ENCODE peak calls at places on chromosome 22, in five cellular contexts. One of them, this sample, is unnamed.

GRCh38 chr22:24465975-24466374 is 29.2 kb upstream of the UPB1 start:
- DNase-seq in stimulated activated CD8-positive, alpha-beta memory T cell treated with anti-CD3 and anti-CD28 coated beads, Interleukin-4, amount 100 ng/mL, for 24 hours: no peak
- DNase-seq in H7: no peak
- DNase-seq in uterus: no peak
- DNase-seq in LHCN-M2: no peak
- DNase-seq in this sample: no peak

GRCh38 chr22:35561796-35562526 is 21.3 kb downstream of the RASD2 start:
- DNase-seq in H7: peak
- DNase-seq in stimulated activated CD8-positive, alpha-beta memory T cell treated with anti-CD3 and anti-CD28 coated beads, Interleukin-4, amount 100 ng/mL, for 24 hours: no peak
- DNase-seq in LHCN-M2: peak
- DNase-seq in uterus: no peak
- DNase-seq in this sample: peak

GRCh38 chr22:50536231-50536630 is 6.4 kb upstream of the TYMP start:
- DNase-seq in stimulated activated CD8-positive, alpha-beta memory T cell treated with anti-CD3 and anti-CD28 coated beads, Interleukin-4, amount 100 ng/mL, for 24 hours: no peak
- DNase-seq in LHCN-M2: no peak
- DNase-seq in uterus: no peak
- DNase-seq in H7: no peak
- DNase-seq in this sample: no peak

GRCh38 chr22:32457031-32457430 is 7.2 kb downstream of the BPIFC start:
- DNase-seq in LHCN-M2: no peak
- DNase-seq in uterus: no peak
- DNase-seq in stimulated activated CD8-positive, alpha-beta memory T cell treated with anti-CD3 and anti-CD28 coated beads, Interleukin-4, amount 100 ng/mL, for 24 hours: no peak
- DNase-seq in H7: no peak
- DNase-seq in this sample: no peak

GRCh38 chr22:42696331-42696967 is 24.2 kb downstream of the A4GALT start:
- DNase-seq in LHCN-M2: no peak
- DNase-seq in H7: peak
- DNase-seq in uterus: no peak
- DNase-seq in stimulated activated CD8-positive, alpha-beta memory T cell treated with anti-CD3 and anti-CD28 coated beads, Interleukin-4, amount 100 ng/mL, for 24 hours: no peak
- DNase-seq in this sample: no peak

GRCh38 chr22:28018461-28018927 is 99.4 kb upstream of the PITPNB start:
- DNase-seq in stimulated activated CD8-positive, alpha-beta memory T cell treated with anti-CD3 and anti-CD28 coated beads, Interleukin-4, amount 100 ng/mL, for 24 hours: no peak
- DNase-seq in LHCN-M2: no peak
- DNase-seq in uterus: peak
- DNase-seq in H7: peak
- DNase-seq in this sample: no peak

GRCh38 chr22:38953577-38954413 is 3.6 kb upstream of the APOBEC3A start:
- DNase-seq in stimulated activated CD8-positive, alpha-beta memory T cell treated with anti-CD3 and anti-CD28 coated beads, Interleukin-4, amount 100 ng/mL, for 24 hours: peak
- DNase-seq in uterus: no peak
- DNase-seq in LHCN-M2: peak
- DNase-seq in H7: no peak
- DNase-seq in this sample: peak

GRCh38 chr22:41229730-41230398 is 10.9 kb downstream of the CHADL start:
- DNase-seq in uterus: no peak
- DNase-seq in LHCN-M2: no peak
- DNase-seq in H7: peak
- DNase-seq in stimulated activated CD8-positive, alpha-beta memory T cell treated with anti-CD3 and anti-CD28 coated beads, Interleukin-4, amount 100 ng/mL, for 24 hours: no peak
- DNase-seq in this sample: no peak

GRCh38 chr22:45094081-45094720 is 69.5 kb upstream of the NUP50 start:
- DNase-seq in stimulated activated CD8-positive, alpha-beta memory T cell treated with anti-CD3 and anti-CD28 coated beads, Interleukin-4, amount 100 ng/mL, for 24 hours: no peak
- DNase-seq in LHCN-M2: no peak
- DNase-seq in uterus: no peak
- DNase-seq in H7: no peak
- DNase-seq in this sample: no peak

GRCh38 chr22:19066531-19067271 is 55.5 kb downstream of the DGCR2 start:
- DNase-seq in stimulated activated CD8-positive, alpha-beta memory T cell treated with anti-CD3 and anti-CD28 coated beads, Interleukin-4, amount 100 ng/mL, for 24 hours: no peak
- DNase-seq in LHCN-M2: peak
- DNase-seq in H7: no peak
- DNase-seq in uterus: peak
- DNase-seq in this sample: peak

GRCh38 chr22:20978419-20978818 is 3.7 kb upstream of the LZTR1 start:
- DNase-seq in LHCN-M2: no peak
- DNase-seq in stimulated activated CD8-positive, alpha-beta memory T cell treated with anti-CD3 and anti-CD28 coated beads, Interleukin-4, amount 100 ng/mL, for 24 hours: no peak
- DNase-seq in H7: no peak
- DNase-seq in uterus: no peak
- DNase-seq in this sample: no peak

GRCh38 chr22:49156662-49157285 is 670.9 kb downstream of the BRD1 start:
- DNase-seq in stimulated activated CD8-positive, alpha-beta memory T cell treated with anti-CD3 and anti-CD28 coated beads, Interleukin-4, amount 100 ng/mL, for 24 hours: no peak
- DNase-seq in H7: no peak
- DNase-seq in uterus: no peak
- DNase-seq in LHCN-M2: no peak
- DNase-seq in this sample: no peak

GRCh38 chr22:18947905-18948304 is 11.8 kb upstream of the PRODH start:
- DNase-seq in stimulated activated CD8-positive, alpha-beta memory T cell treated with anti-CD3 and anti-CD28 coated beads, Interleukin-4, amount 100 ng/mL, for 24 hours: no peak
- DNase-seq in uterus: peak
- DNase-seq in H7: peak
- DNase-seq in LHCN-M2: no peak
- DNase-seq in this sample: no peak

GRCh38 chr22:24055283-24055682 is 44.2 kb downstream of the CABIN1 start:
- DNase-seq in stimulated activated CD8-positive, alpha-beta memory T cell treated with anti-CD3 and anti-CD28 coated beads, Interleukin-4, amount 100 ng/mL, for 24 hours: no peak
- DNase-seq in uterus: no peak
- DNase-seq in H7: no peak
- DNase-seq in LHCN-M2: no peak
- DNase-seq in this sample: no peak

GRCh38 chr22:17172172-17172833 is 13.2 kb upstream of the HDHD5 start:
- DNase-seq in H7: peak
- DNase-seq in uterus: peak
- DNase-seq in LHCN-M2: no peak
- DNase-seq in stimulated activated CD8-positive, alpha-beta memory T cell treated with anti-CD3 and anti-CD28 coated beads, Interleukin-4, amount 100 ng/mL, for 24 hours: no peak
- DNase-seq in this sample: no peak

GRCh38 chr22:25402501-25403283 is 161.8 kb upstream of the GRK3 start:
- DNase-seq in stimulated activated CD8-positive, alpha-beta memory T cell treated with anti-CD3 and anti-CD28 coated beads, Interleukin-4, amount 100 ng/mL, for 24 hours: no peak
- DNase-seq in H7: peak
- DNase-seq in uterus: peak
- DNase-seq in LHCN-M2: no peak
- DNase-seq in this sample: no peak

GRCh38 chr22:45976351-45977002 is 485 bp downstream of the WNT7B start:
- DNase-seq in H7: peak
- DNase-seq in stimulated activated CD8-positive, alpha-beta memory T cell treated with anti-CD3 and anti-CD28 coated beads, Interleukin-4, amount 100 ng/mL, for 24 hours: no peak
- DNase-seq in LHCN-M2: no peak
- DNase-seq in uterus: no peak
- DNase-seq in this sample: no peak

GRCh38 chr22:21449531-21450319 is 17.5 kb upstream of the TMEM191C start:
- DNase-seq in uterus: peak
- DNase-seq in H7: no peak
- DNase-seq in LHCN-M2: no peak
- DNase-seq in stimulated activated CD8-positive, alpha-beta memory T cell treated with anti-CD3 and anti-CD28 coated beads, Interleukin-4, amount 100 ng/mL, for 24 hours: no peak
- DNase-seq in this sample: peak

GRCh38 chr22:17903564-17904295 is 120.6 kb downstream of the MICAL3 start:
- DNase-seq in H7: peak
- DNase-seq in LHCN-M2: peak
- DNase-seq in stimulated activated CD8-positive, alpha-beta memory T cell treated with anti-CD3 and anti-CD28 coated beads, Interleukin-4, amount 100 ng/mL, for 24 hours: no peak
- DNase-seq in uterus: no peak
- DNase-seq in this sample: peak

GRCh38 chr22:17823226-17823625 is 49.0 kb upstream of the BID start:
- DNase-seq in H7: no peak
- DNase-seq in LHCN-M2: no peak
- DNase-seq in stimulated activated CD8-positive, alpha-beta memory T cell treated with anti-CD3 and anti-CD28 coated beads, Interleukin-4, amount 100 ng/mL, for 24 hours: no peak
- DNase-seq in uterus: no peak
- DNase-seq in this sample: no peak

GRCh38 chr22:27682438-27682837 is 119.1 kb downstream of the MN1 start:
- DNase-seq in H7: peak
- DNase-seq in stimulated activated CD8-positive, alpha-beta memory T cell treated with anti-CD3 and anti-CD28 coated beads, Interleukin-4, amount 100 ng/mL, for 24 hours: no peak
- DNase-seq in uterus: no peak
- DNase-seq in LHCN-M2: no peak
- DNase-seq in this sample: no peak

GRCh38 chr22:41523464-41524221 is 20.6 kb downstream of the POLR3H start:
- DNase-seq in uterus: no peak
- DNase-seq in stimulated activated CD8-positive, alpha-beta memory T cell treated with anti-CD3 and anti-CD28 coated beads, Interleukin-4, amount 100 ng/mL, for 24 hours: no peak
- DNase-seq in LHCN-M2: peak
- DNase-seq in H7: peak
- DNase-seq in this sample: no peak

GRCh38 chr22:33873186-33873585 is 47.1 kb downstream of the LARGE1 start:
- DNase-seq in LHCN-M2: no peak
- DNase-seq in stimulated activated CD8-positive, alpha-beta memory T cell treated with anti-CD3 and anti-CD28 coated beads, Interleukin-4, amount 100 ng/mL, for 24 hours: no peak
- DNase-seq in uterus: peak
- DNase-seq in H7: no peak
- DNase-seq in this sample: no peak

GRCh38 chr22:29782061-29782845 is 15.1 kb downstream of the UQCR10 start:
- DNase-seq in LHCN-M2: peak
- DNase-seq in H7: peak
- DNase-seq in uterus: no peak
- DNase-seq in stimulated activated CD8-positive, alpha-beta memory T cell treated with anti-CD3 and anti-CD28 coated beads, Interleukin-4, amount 100 ng/mL, for 24 hours: no peak
- DNase-seq in this sample: no peak

GRCh38 chr22:37896181-37896592 is 9.9 kb upstream of the MICALL1 start:
- DNase-seq in stimulated activated CD8-positive, alpha-beta memory T cell treated with anti-CD3 and anti-CD28 coated beads, Interleukin-4, amount 100 ng/mL, for 24 hours: no peak
- DNase-seq in H7: no peak
- DNase-seq in uterus: no peak
- DNase-seq in LHCN-M2: no peak
- DNase-seq in this sample: peak

GRCh38 chr22:35594686-35595085 is 22.4 kb downstream of the MB start:
- DNase-seq in stimulated activated CD8-positive, alpha-beta memory T cell treated with anti-CD3 and anti-CD28 coated beads, Interleukin-4, amount 100 ng/mL, for 24 hours: no peak
- DNase-seq in H7: no peak
- DNase-seq in LHCN-M2: no peak
- DNase-seq in uterus: no peak
- DNase-seq in this sample: no peak

GRCh38 chr22:22380098-22381030 is 128.2 kb downstream of the ZNF280B start:
- DNase-seq in H7: peak
- DNase-seq in stimulated activated CD8-positive, alpha-beta memory T cell treated with anti-CD3 and anti-CD28 coated beads, Interleukin-4, amount 100 ng/mL, for 24 hours: no peak
- DNase-seq in uterus: no peak
- DNase-seq in LHCN-M2: peak
- DNase-seq in this sample: peak

GRCh38 chr22:50221410-50222300 is 20.8 kb downstream of the SELENOO start:
- DNase-seq in LHCN-M2: no peak
- DNase-seq in stimulated activated CD8-positive, alpha-beta memory T cell treated with anti-CD3 and anti-CD28 coated beads, Interleukin-4, amount 100 ng/mL, for 24 hours: no peak
- DNase-seq in uterus: no peak
- DNase-seq in H7: peak
- DNase-seq in this sample: peak

GRCh38 chr22:46843691-46844297 is 81.3 kb downstream of the TBC1D22A start:
- DNase-seq in H7: no peak
- DNase-seq in stimulated activated CD8-positive, alpha-beta memory T cell treated with anti-CD3 and anti-CD28 coated beads, Interleukin-4, amount 100 ng/mL, for 24 hours: no peak
- DNase-seq in uterus: no peak
- DNase-seq in LHCN-M2: peak
- DNase-seq in this sample: peak

GRCh38 chr22:37222440-37222971 is 10.2 kb upstream of the SSTR3 start:
- DNase-seq in uterus: no peak
- DNase-seq in LHCN-M2: no peak
- DNase-seq in H7: no peak
- DNase-seq in stimulated activated CD8-positive, alpha-beta memory T cell treated with anti-CD3 and anti-CD28 coated beads, Interleukin-4, amount 100 ng/mL, for 24 hours: no peak
- DNase-seq in this sample: no peak

GRCh38 chr22:28186641-28187040 is 267.6 kb upstream of the PITPNB start:
- DNase-seq in uterus: no peak
- DNase-seq in LHCN-M2: no peak
- DNase-seq in H7: no peak
- DNase-seq in stimulated activated CD8-positive, alpha-beta memory T cell treated with anti-CD3 and anti-CD28 coated beads, Interleukin-4, amount 100 ng/mL, for 24 hours: no peak
- DNase-seq in this sample: no peak

This sample was measured in islet precursor cell.